ENCODE peak calls at places on chromosomes 5 and 9, in nine cellular contexts. J is MCF 10A; R is stimulated activated CD8-positive, alpha-beta memory T cell treated with anti-CD3 and anti-CD28 coated beads, Interleukin-15, amount 100 ng/mL, for 1 hour; U is heart right ventricle; C is activated T-helper 2 cell treated with anti-CD3 and anti-CD28 coated beads, Interferon-gamma antibody, Interleukin-2, Interleukin-4, amounts not matched to agents 10 μg/mL and 5 μg/mL and 100 μg/mL, durations not matched to agents 14 hours and 24 hours and 36 hours; T is T-helper 1 cell; G is GM20000; N is adipocyte; D is IMR-90. L is an unnamed sample.

GRCh38 chr9:38068866-38069628 is at the start of gene SHB:
- DNase-seq in U (peak; percentile 88), T (peak; percentile 74), G (peak; percentile 98), R (peak; percentile 54), J (peak; percentile 53), C (peak; percentile 68), N (peak; percentile 88), D (peak; percentile 33), L (no peak)

GRCh38 chr5:147466581-147466980 is 43.3 kb downstream of the DPYSL3 start:
- DNase-seq in U (no peak), C (no peak), N (no peak), R (no peak), T (no peak), D (no peak), G (no peak), J (no peak), L (no peak)

GRCh38 chr5:73709536-73710129 is 83.6 kb downstream of the ARHGEF28 start:
- DNase-seq in R (no peak), C (no peak), J (peak; percentile 10), G (no peak), D (peak; percentile 45), T (no peak), N (no peak), U (no peak), L (no peak)

GRCh38 chr5:167305591-167306213 is 985.7 kb upstream of the WWC1 start:
- DNase-seq in D (no peak), T (no peak), C (no peak), N (no peak), U (no peak), R (no peak), J (no peak), G (no peak), L (peak; percentile 54)

GRCh38 chr9:133578524-133579230 is 30.5 kb downstream of the FAM163B start:
- DNase-seq in N (no peak), J (no peak), T (no peak), G (no peak), U (no peak), C (no peak), R (no peak), D (no peak), L (no peak)

GRCh38 chr5:123001801-123002200 is 34.7 kb downstream of the PPIC start:
- DNase-seq in G (no peak), N (no peak), U (no peak), J (no peak), C (no peak), D (no peak), T (no peak), R (no peak), L (no peak)

GRCh38 chr9:80059979-80060378 is 488.2 kb downstream of the TLE4 start:
- DNase-seq in D (no peak), U (no peak), T (no peak), R (no peak), C (no peak), G (no peak), N (no peak), J (no peak), L (no peak)

GRCh38 chr9:93427655-93428379 is 23.7 kb upstream of the FAM120A start:
- DNase-seq in R (no peak), U (no peak), G (no peak), J (peak; percentile 5), C (no peak), N (no peak), T (no peak), D (no peak), L (no peak)

GRCh38 chr9:27383524-27383923 is 86.6 kb upstream of the EQTN start:
- DNase-seq in J (no peak), D (no peak), G (no peak), U (no peak), N (no peak), C (no peak), R (no peak), T (no peak), L (no peak)

GRCh38 chr5:132294728-132295504 is 722 bp downstream of the SLC22A4 start:
- DNase-seq in T (no peak), N (peak; percentile 78), U (peak; percentile 36), J (peak; percentile 99), C (peak; percentile 54), R (peak; percentile 43), G (no peak), D (peak; percentile 79), L (no peak)

GRCh38 chr9:92747459-92748232 is 17.0 kb downstream of the BICD2 start:
- DNase-seq in T (no peak), R (no peak), J (peak; percentile 50), G (no peak), N (peak; percentile 42), U (no peak), C (no peak), D (peak; percentile 49), L (no peak)

GRCh38 chr5:127486471-127486870 is 31.0 kb upstream of the PRRC1 start:
- DNase-seq in U (no peak), D (no peak), C (no peak), J (no peak), G (no peak), R (no peak), T (no peak), N (no peak), L (no peak)

GRCh38 chr5:55633574-55634203 is 78.4 kb downstream of the SLC38A9 start:
- DNase-seq in R (no peak), J (no peak), T (no peak), C (no peak), D (peak; percentile 55), U (peak; percentile 36), N (peak; percentile 33), G (no peak), L (no peak)

GRCh38 chr5:179222246-179223017 is 122.8 kb downstream of the ADAMTS2 start:
- DNase-seq in R (no peak), C (no peak), N (no peak), J (no peak), T (no peak), G (no peak), U (no peak), D (no peak), L (no peak)

GRCh38 chr9:98049668-98050067 is 6.9 kb upstream of the NANS start:
- DNase-seq in J (no peak), C (no peak), U (no peak), T (no peak), G (no peak), R (no peak), N (no peak), D (no peak), L (no peak)

GRCh38 chr5:5409151-5409810 is 13.2 kb upstream of the ICE1 start:
- DNase-seq in C (no peak), D (peak; percentile 20), U (no peak), J (peak; percentile 76), G (no peak), R (no peak), N (no peak), T (no peak), L (no peak)

GRCh38 chr9:90245661-90246060 is 397.0 kb downstream of the DIRAS2 start:
- DNase-seq in D (no peak), U (no peak), C (no peak), N (no peak), T (no peak), R (no peak), J (no peak), G (no peak), L (no peak)

GRCh38 chr5:88785396-88786216 is 97.4 kb downstream of the MEF2C start:
- DNase-seq in D (peak; percentile 93), N (peak; percentile 95), C (no peak), U (no peak), J (peak; percentile 79), T (no peak), R (no peak), G (no peak), L (no peak)

GRCh38 chr9:23945897-23946296 is 119.9 kb upstream of the ELAVL2 start:
- DNase-seq in D (no peak), T (no peak), J (no peak), C (no peak), G (no peak), R (no peak), U (no peak), N (no peak), L (no peak)

GRCh38 chr9:136151214-136151804 is 32.6 kb upstream of the TMEM250 start:
- DNase-seq in J (no peak), D (no peak), C (no peak), R (no peak), T (no peak), G (no peak), U (no peak), N (no peak), L (no peak)

GRCh38 chr5:15757103-15757502 is 257.1 kb downstream of the FBXL7 start:
- DNase-seq in T (no peak), U (no peak), J (no peak), N (peak; percentile 79), G (no peak), R (no peak), C (no peak), D (peak; percentile 64), L (no peak)

GRCh38 chr5:120255214-120255613 is 208.9 kb upstream of the PRR16 start:
- DNase-seq in N (no peak), C (no peak), G (no peak), T (no peak), U (no peak), J (no peak), R (no peak), D (peak; percentile 10), L (no peak)

GRCh38 chr9:12697719-12698118 is 4.5 kb downstream of the TYRP1 start:
- DNase-seq in T (no peak), D (no peak), J (peak; percentile 32), N (no peak), R (no peak), C (no peak), U (no peak), G (no peak), L (no peak)

GRCh38 chr5:2754621-2755370 is 3.3 kb upstream of the IRX2 start:
- DNase-seq in T (no peak), U (no peak), D (no peak), N (no peak), R (no peak), G (no peak), C (no peak), J (no peak), L (no peak)

GRCh38 chr5:82019342-82020138 is 47.7 kb downstream of the ATG10 start:
- DNase-seq in J (no peak), C (no peak), G (no peak), U (no peak), T (no peak), R (no peak), N (no peak), D (no peak), L (no peak)

GRCh38 chr9:137226338-137227056 is 805 bp upstream of the RNF224 start:
- DNase-seq in J (peak; percentile 68), D (no peak), U (no peak), C (no peak), N (no peak), R (no peak), G (no peak), T (no peak), L (no peak)

L was measured in iPS DF 19.7.